ENCODE peak calls at places on chromosome 3, in four cellular contexts. One of them, this sample, is unnamed.

GRCh38 chr3:39808467-39809180 is 785 bp upstream of the MYRIP start:
- DNase-seq in CD8-positive, alpha-beta T cell: no peak
- DNase-seq in NCI-H1105: no peak
- DNase-seq in GM23248: peak
- DNase-seq in this sample: no peak

GRCh38 chr3:53155763-53156162 is 5.2 kb upstream of the PRKCD start:
- DNase-seq in GM23248: no peak
- DNase-seq in CD8-positive, alpha-beta T cell: no peak
- DNase-seq in NCI-H1105: no peak
- DNase-seq in this sample: no peak

GRCh38 chr3:67349551-67350174 is 304.7 kb downstream of the SUCLG2 start:
- DNase-seq in GM23248: peak
- DNase-seq in CD8-positive, alpha-beta T cell: no peak
- DNase-seq in NCI-H1105: no peak
- DNase-seq in this sample: no peak

GRCh38 chr3:55884491-55885285 is 397.6 kb upstream of the WNT5A start:
- DNase-seq in GM23248: no peak
- DNase-seq in NCI-H1105: no peak
- DNase-seq in CD8-positive, alpha-beta T cell: no peak
- DNase-seq in this sample: no peak

GRCh38 chr3:144257381-144257780 is 285.8 kb downstream of the DIPK2A start:
- DNase-seq in CD8-positive, alpha-beta T cell: no peak
- DNase-seq in NCI-H1105: no peak
- DNase-seq in GM23248: no peak
- DNase-seq in this sample: no peak

GRCh38 chr3:148513066-148513671 is 184.5 kb upstream of the AGTR1 start:
- DNase-seq in CD8-positive, alpha-beta T cell: no peak
- DNase-seq in GM23248: peak
- DNase-seq in NCI-H1105: no peak
- DNase-seq in this sample: no peak

GRCh38 chr3:107236661-107237375 is 140.4 kb upstream of the CCDC54 start:
- DNase-seq in GM23248: no peak
- DNase-seq in NCI-H1105: no peak
- DNase-seq in CD8-positive, alpha-beta T cell: no peak
- DNase-seq in this sample: no peak

GRCh38 chr3:148937477-148937876 is 53.9 kb upstream of the GYG1 start:
- DNase-seq in CD8-positive, alpha-beta T cell: no peak
- DNase-seq in GM23248: no peak
- DNase-seq in NCI-H1105: no peak
- DNase-seq in this sample: no peak

GRCh38 chr3:178593786-178594185 is 57.5 kb downstream of the KCNMB2 start:
- DNase-seq in GM23248: no peak
- DNase-seq in NCI-H1105: no peak
- DNase-seq in CD8-positive, alpha-beta T cell: no peak
- DNase-seq in this sample: no peak